ENCODE peak calls at places on chromosomes 16 and 17, in ten cellular contexts. W is stimulated activated CD8-positive, alpha-beta memory T cell treated with anti-CD3 and anti-CD28 coated beads, Interleukin-2, amount 100 ng/mL, for 1 hour; R is head of caudate nucleus; A is left ventricle myocardium superior; Y is tibial nerve; B is A673; D is MCF 10A; P is left lung; F is endothelial cell; O is HT-29. Q is an unnamed sample.

GRCh38 chr17:17088511-17089205 is 46.4 kb downstream of the MPRIP start:
- DNase-seq in D (peak; percentile 27), P (no peak), F (no peak), O (no peak), R (peak; percentile 10), Y (no peak), W (no peak), A (no peak), B (no peak), Q (no peak)

GRCh38 chr17:62611767-62612166 is 15.7 kb upstream of the MRC2 start:
- DNase-seq in A (no peak), R (no peak), O (no peak), Y (no peak), W (no peak), D (no peak), B (no peak), P (no peak), F (no peak), Q (no peak)

GRCh38 chr17:80812362-80813088 is 179.1 kb upstream of the CHMP6 start:
- DNase-seq in R (peak; percentile 8), A (no peak), W (no peak), B (no peak), P (peak; percentile 3), D (no peak), Y (no peak), O (no peak), F (no peak), Q (no peak)

GRCh38 chr16:50251375-50252081 is 14.8 kb upstream of the ADCY7 start:
- DNase-seq in P (peak; percentile 80), B (no peak), O (no peak), F (no peak), R (no peak), Y (no peak), W (no peak), D (peak; percentile 78), A (no peak), Q (no peak)

GRCh38 chr16:49748322-49748721 is 107.6 kb downstream of the ZNF423 start:
- DNase-seq in P (no peak), D (peak; percentile 42), A (no peak), W (no peak), O (no peak), F (no peak), Y (peak; percentile 45), R (no peak), B (no peak), Q (peak; percentile 70)

GRCh38 chr16:78324649-78325274 is 225.3 kb downstream of the WWOX start:
- DNase-seq in D (peak; percentile 31), F (no peak), B (no peak), Y (no peak), P (no peak), R (no peak), W (no peak), A (no peak), O (no peak), Q (no peak)

GRCh38 chr16:68368602-68368944 is 57.8 kb downstream of the PRMT7 start:
- DNase-seq in A (no peak), R (no peak), D (no peak), W (no peak), F (no peak), O (no peak), Y (no peak), P (no peak), B (no peak), Q (no peak)

GRCh38 chr17:68562736-68563135 is 38.4 kb downstream of the FAM20A start:
- DNase-seq in B (no peak), Y (no peak), W (no peak), D (no peak), O (no peak), R (no peak), F (no peak), A (no peak), P (no peak), Q (no peak)

GRCh38 chr17:56629450-56630187 is 36.1 kb downstream of the NOG start:
- DNase-seq in B (peak; percentile 30), O (peak; percentile 12), Y (no peak), D (no peak), W (no peak), R (no peak), P (no peak), A (no peak), F (peak; percentile 27), Q (peak; percentile 61)

GRCh38 chr16:19108409-19109287 is 5.1 kb upstream of the ITPRIPL2 start:
- DNase-seq in O (no peak), R (no peak), F (no peak), B (no peak), W (no peak), P (no peak), D (no peak), Y (no peak), A (no peak), Q (no peak)

GRCh38 chr16:59878479-59878878 is 1144.4 kb upstream of the GOT2 start:
- DNase-seq in D (peak; percentile 95), Y (no peak), P (no peak), A (no peak), F (no peak), R (no peak), W (no peak), B (peak; percentile 2), O (peak; percentile 78), Q (peak; percentile 15)

GRCh38 chr17:57114085-57114673 is 29.1 kb downstream of the AKAP1 start:
- DNase-seq in P (no peak), B (peak; percentile 62), O (peak; percentile 66), F (peak; percentile 74), D (peak; percentile 50), R (peak; percentile 64), Y (peak; percentile 58), A (peak; percentile 66), W (peak; percentile 45), Q (peak; percentile 45)

GRCh38 chr17:37844158-37844976 is 79.8 kb upstream of the TBC1D3K start:
- DNase-seq in W (peak; percentile 18), O (peak; percentile 93), B (peak; percentile 3), Y (peak; percentile 23), R (peak; percentile 45), D (peak; percentile 56), A (peak; percentile 69), P (peak; percentile 75), F (peak; percentile 82), Q (peak; percentile 78)

GRCh38 chr17:68491864-68492263 is 20.4 kb upstream of the PRKAR1A start:
- DNase-seq in B (no peak), P (peak; percentile 60), R (no peak), A (peak; percentile 57), O (no peak), Y (peak; percentile 24), F (no peak), W (no peak), D (peak; percentile 87), Q (no peak)

GRCh38 chr17:21462259-21462658 is 86.1 kb downstream of the KCNJ12 start:
- DNase-seq in R (no peak), B (no peak), Y (no peak), A (no peak), O (no peak), F (no peak), W (no peak), D (no peak), P (no peak), Q (no peak)

Q was measured in hepatocyte.